ENCODE peak calls at places on chromosomes 11 and 22, in six cellular contexts. G is GM12878, I is K562, U is H1, R is GM12892, T is HepG2. H is an unnamed sample.

GRCh38 chr11:132876301-132877071 is 655.8 kb downstream of the OPCML start:
- DNase-seq in G (no peak), I (no peak), U (no peak), R (no peak), T (no peak), H (no peak)

GRCh38 chr11:28697920-28698827 is 590.0 kb downstream of the METTL15 start:
- DNase-seq in G (no peak), I (peak), U (peak), R (no peak), T (peak), H (peak)

GRCh38 chr11:118996926-118997626 is 862 bp upstream of the CENATAC start:
- DNase-seq in G (peak), I (peak), U (no peak), R (no peak), T (peak), H (peak)

GRCh38 chr11:68843703-68844312 is 2.1 kb upstream of the CPT1A start:
- DNase-seq in G (no peak), I (no peak), U (peak), R (peak), T (peak), H (peak)

GRCh38 chr11:34624069-34624468 is 3.2 kb downstream of the EHF start:
- DNase-seq in G (peak), I (no peak), U (no peak), R (no peak), T (no peak), H (no peak)

GRCh38 chr11:40987895-40988435 is 471.5 kb downstream of the LRRC4C start:
- DNase-seq in G (no peak), I (no peak), U (no peak), R (no peak), T (no peak), H (no peak)

GRCh38 chr11:48005878-48006277 is 25.5 kb downstream of the PTPRJ start:
- DNase-seq in G (no peak), I (no peak), U (no peak), R (no peak), T (no peak), H (no peak)

GRCh38 chr22:37121887-37122591 is 12.5 kb upstream of the TMPRSS6 start:
- DNase-seq in G (peak), I (no peak), U (no peak), R (peak), T (peak), H (peak)

GRCh38 chr11:7384691-7385090 is 100.6 kb upstream of the OLFML1 start:
- DNase-seq in G (no peak), I (no peak), U (no peak), R (no peak), T (no peak), H (no peak)

GRCh38 chr11:129729823-129730222 is 85.8 kb upstream of the TMEM45B start:
- DNase-seq in G (no peak), I (no peak), U (no peak), R (no peak), T (no peak), H (no peak)

GRCh38 chr11:95507794-95508193 is 276.8 kb upstream of the SESN3 start:
- DNase-seq in G (no peak), I (peak), U (no peak), R (no peak), T (no peak), H (no peak)

GRCh38 chr11:69644962-69645675 is 4.2 kb downstream of the CCND1 start:
- DNase-seq in G (no peak), I (no peak), U (no peak), R (no peak), T (no peak), H (no peak)

GRCh38 chr11:57348052-57348451 is 9.9 kb downstream of the P2RX3 start:
- DNase-seq in G (no peak), I (no peak), U (no peak), R (no peak), T (no peak), H (no peak)

GRCh38 chr11:86706341-86707131 is 34.1 kb upstream of the ME3 start:
- DNase-seq in G (no peak), I (no peak), U (no peak), R (no peak), T (peak), H (no peak)

GRCh38 chr22:40509401-40510134 is 127.0 kb downstream of the MRTFA start:
- DNase-seq in G (no peak), I (no peak), U (no peak), R (no peak), T (no peak), H (no peak)

GRCh38 chr22:45129703-45130524 is 33.8 kb upstream of the NUP50 start:
- DNase-seq in G (no peak), I (no peak), U (no peak), R (no peak), T (no peak), H (no peak)

GRCh38 chr11:110525883-110526282 is 96.1 kb downstream of the FDX1 start:
- DNase-seq in G (peak), I (no peak), U (no peak), R (no peak), T (no peak), H (no peak)

GRCh38 chr11:86740628-86741488 is 59.5 kb upstream of the PRSS23 start:
- DNase-seq in G (no peak), I (peak), U (peak), R (no peak), T (peak), H (no peak)

GRCh38 chr11:62146476-62147200 is 22.8 kb downstream of the INCENP start:
- DNase-seq in G (no peak), I (no peak), U (no peak), R (no peak), T (no peak), H (no peak)

GRCh38 chr11:61549177-61549576 is 31.7 kb downstream of the SYT7 start:
- DNase-seq in G (no peak), I (no peak), U (no peak), R (no peak), T (no peak), H (no peak)

GRCh38 chr22:48756146-48757111 is 1071.2 kb downstream of the BRD1 start:
- DNase-seq in G (no peak), I (no peak), U (no peak), R (no peak), T (no peak), H (no peak)

GRCh38 chr11:111871693-111872161 is 346 bp upstream of the ALG9 start:
- DNase-seq in G (no peak), I (no peak), U (no peak), R (no peak), T (no peak), H (no peak)

GRCh38 chr11:4697583-4697982 is at the start of gene OR51E2:
- DNase-seq in G (no peak), I (no peak), U (peak), R (no peak), T (no peak), H (no peak)

GRCh38 chr22:44971651-44972362 is 38.0 kb downstream of the PHF21B start:
- DNase-seq in G (no peak), I (no peak), U (no peak), R (no peak), T (no peak), H (no peak)

GRCh38 chr11:13140873-13141655 is 131.9 kb downstream of the RASSF10 start:
- DNase-seq in G (no peak), I (no peak), U (no peak), R (no peak), T (peak), H (no peak)

GRCh38 chr11:20360650-20361049 is 2.9 kb upstream of the HTATIP2 start:
- DNase-seq in G (peak), I (no peak), U (no peak), R (no peak), T (peak), H (no peak)

GRCh38 chr22:48658246-48658645 is 1169.4 kb downstream of the BRD1 start:
- DNase-seq in G (no peak), I (no peak), U (no peak), R (no peak), T (no peak), H (no peak)

GRCh38 chr11:36463781-36464180 is 46.3 kb downstream of the TRAF6 start:
- DNase-seq in G (no peak), I (no peak), U (no peak), R (no peak), T (no peak), H (no peak)

GRCh38 chr11:95918720-95919119 is 5.2 kb downstream of the MTMR2 start:
- DNase-seq in G (no peak), I (no peak), U (no peak), R (no peak), T (no peak), H (no peak)

GRCh38 chr11:1478011-1478410 is 8.6 kb downstream of the MOB2 start:
- DNase-seq in G (no peak), I (no peak), U (no peak), R (no peak), T (no peak), H (no peak)

DNA sequence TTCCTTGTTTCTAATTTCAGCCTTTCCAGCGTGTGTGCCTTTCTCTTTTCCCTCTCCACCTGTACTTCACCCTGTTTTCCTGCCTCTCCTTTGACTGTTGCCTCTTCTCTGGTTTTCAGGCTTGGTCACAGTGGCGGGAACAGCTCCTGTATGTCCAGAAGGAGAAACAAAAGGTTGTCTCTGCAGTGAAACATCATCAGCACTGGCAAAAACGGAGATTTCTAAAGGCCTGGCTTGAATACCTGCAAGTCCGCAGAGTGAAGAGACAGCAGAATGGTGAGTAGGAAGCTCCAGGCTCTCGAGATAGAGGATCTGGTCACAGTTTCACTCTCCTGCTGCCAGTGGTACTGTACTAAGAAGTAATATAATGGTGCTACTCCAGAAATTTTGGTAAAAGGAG is 76.6 kb downstream of the SFI1 start:
- DNase-seq in G (no peak), I (no peak), U (no peak), R (no peak), T (no peak), H (no peak)
- TF ChIP-seq TAF1 in G (no peak), I (no peak), U (no peak), R (no peak), T (no peak), H (no peak)

GRCh38 chr22:26602127-26602526 is 12.2 kb upstream of the TPST2 start:
- DNase-seq in G (no peak), I (no peak), U (no peak), R (no peak), T (no peak), H (no peak)
- TF ChIP-seq POLR2A in G (no peak), I (no peak), U (no peak), R (no peak), T (no peak), H (no peak)

DNA sequence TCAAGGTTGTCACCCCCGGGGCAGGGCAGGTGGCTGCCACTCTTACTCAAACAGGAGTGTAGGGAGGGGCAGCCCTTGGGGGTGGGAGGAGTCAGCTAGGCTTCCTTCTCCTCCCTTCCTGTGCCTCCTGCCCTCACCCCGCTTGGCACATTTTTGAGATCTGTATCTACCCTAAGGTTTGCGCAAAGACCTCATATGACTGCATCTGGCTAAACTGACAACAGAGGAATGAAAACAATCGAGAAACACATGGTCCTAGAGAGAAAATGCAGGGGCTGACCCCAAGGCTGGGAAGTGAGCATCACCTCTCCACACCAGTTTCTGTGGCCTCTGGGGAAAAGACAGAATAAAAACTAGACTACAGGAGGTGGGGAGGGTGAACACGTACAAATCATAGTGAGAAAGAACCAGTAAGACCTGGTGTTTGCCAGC is 28.1 kb downstream of the IGSF9B start:
- DNase-seq in G (no peak), I (no peak), U (no peak), R (no peak), T (no peak), H (no peak)
- TF ChIP-seq TAF1 in G (no peak), I (no peak), U (no peak), R (no peak), T (no peak), H (no peak)

DNA sequence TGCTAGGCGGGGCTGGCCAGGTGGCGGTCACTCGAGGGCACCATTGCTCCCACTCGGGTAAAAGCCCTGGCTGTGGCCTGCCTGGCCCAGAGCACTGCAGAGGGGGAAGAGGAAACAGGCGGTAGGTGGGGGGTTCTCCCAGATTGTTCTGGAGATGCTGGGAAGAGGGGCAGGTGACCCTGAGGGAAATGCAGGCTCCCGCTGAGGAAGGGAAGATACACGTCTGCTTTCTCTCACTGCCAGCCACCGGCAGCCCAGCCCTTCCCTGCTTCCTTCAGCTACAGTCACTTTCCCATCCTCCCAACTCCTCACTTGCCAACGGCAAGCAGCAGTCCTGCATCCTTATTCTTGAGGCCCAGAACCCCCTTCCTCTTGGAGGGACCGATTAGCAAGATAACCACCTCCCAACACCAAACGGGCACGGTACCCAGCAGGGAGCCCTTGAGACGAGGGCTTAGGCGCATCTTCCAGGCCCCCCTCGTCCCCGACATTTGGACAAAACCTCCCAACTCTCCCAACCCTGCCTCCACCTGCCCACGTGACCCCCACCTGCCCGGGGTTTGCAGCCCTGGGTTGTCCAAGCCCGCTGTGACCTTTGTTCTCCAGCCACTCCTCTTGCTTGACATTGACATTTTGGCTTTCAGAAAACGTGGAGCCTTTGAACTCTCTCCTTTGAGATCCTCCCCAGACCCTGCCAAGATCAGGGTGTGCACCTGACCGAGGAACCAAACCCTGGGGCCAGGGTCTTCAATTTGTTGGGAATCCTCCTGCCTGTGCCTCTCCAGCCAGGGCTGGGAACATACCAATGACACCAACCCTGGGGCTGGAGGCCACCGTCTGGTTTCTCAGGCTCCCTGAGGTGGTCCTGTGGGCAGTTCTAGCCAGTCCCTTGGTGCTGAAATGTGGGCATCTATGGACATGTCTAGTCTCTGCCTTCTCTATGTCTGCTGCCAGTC is 48.8 kb upstream of the TTLL12 start:
- DNase-seq in G (no peak), I (no peak), U (no peak), R (no peak), T (no peak), H (no peak)
- TF ChIP-seq POLR2A in G (no peak), I (no peak), U (no peak), R (no peak), T (no peak), H (no peak)

GRCh38 chr11:73265853-73266643 is 6.1 kb upstream of the P2RY6 start:
- DNase-seq in G (no peak), I (no peak), U (no peak), R (no peak), T (no peak), H (no peak)
- TF ChIP-seq TAF1 in G (no peak), I (no peak), U (no peak), R (no peak), T (no peak), H (no peak)

GRCh38 chr22:20020533-20021195 is at the start of gene TANGO2:
- DNase-seq in G (peak), I (peak), U (peak), R (peak), T (peak), H (peak)
- TF ChIP-seq POLR2A in G (peak), I (no peak), U (peak), R (peak), T (peak), H (peak)

GRCh38 chr22:22387386-22387736 is 121.2 kb downstream of the ZNF280B start:
- DNase-seq in G (no peak), I (no peak), U (no peak), R (no peak), T (no peak), H (no peak)

GRCh38 chr22:22388055-22388454 is 120.5 kb downstream of the ZNF280B start:
- DNase-seq in G (no peak), I (no peak), U (no peak), R (no peak), T (no peak), H (no peak)

GRCh38 chr22:22388494-22388893 is 120.0 kb downstream of the ZNF280B start:
- DNase-seq in G (no peak), I (no peak), U (no peak), R (no peak), T (no peak), H (no peak)

GRCh38 chr22:22384668-22385244 is 123.8 kb downstream of the ZNF280B start:
- DNase-seq in G (no peak), I (no peak), U (no peak), R (no peak), T (no peak), H (no peak)

DNA sequence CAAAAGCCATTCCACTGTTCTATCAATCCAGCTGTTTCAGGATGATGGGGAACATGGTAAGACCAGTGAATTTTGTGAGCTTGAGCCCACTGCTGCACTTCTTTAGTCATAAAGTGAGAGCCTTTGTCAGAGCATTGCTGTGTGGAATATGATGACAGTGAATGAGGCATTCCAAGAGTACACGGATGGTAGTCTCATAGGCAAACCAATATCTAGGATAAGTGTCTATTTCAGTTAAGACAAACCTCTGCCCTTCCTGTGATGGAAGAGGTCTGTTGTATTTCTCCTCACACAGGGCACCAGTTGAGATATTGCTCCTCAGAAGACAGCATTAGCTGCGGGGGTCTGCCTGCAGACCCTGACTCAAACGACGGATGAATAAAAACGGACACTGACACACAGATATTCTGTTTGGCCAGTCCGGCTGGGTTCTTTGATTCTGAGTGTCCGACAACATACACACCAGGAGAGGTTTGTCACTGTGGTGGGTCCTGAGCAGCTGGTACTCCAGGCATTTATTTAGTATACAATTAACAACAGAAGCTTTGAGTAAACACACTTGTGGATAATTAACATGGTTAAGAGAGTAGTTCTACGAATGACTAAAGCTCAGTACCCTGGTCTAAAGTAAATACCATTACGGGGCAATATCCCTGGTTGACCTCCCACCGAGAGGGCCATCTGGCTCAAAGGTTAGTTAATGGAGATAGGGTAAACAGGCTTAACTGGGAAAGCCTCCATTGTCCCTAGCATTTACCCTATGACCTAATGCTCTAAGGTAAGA is 121.7 kb downstream of the ZNF280B start:
- DNase-seq in G (no peak), I (no peak), U (no peak), R (no peak), T (peak), H (no peak)
- TF ChIP-seq TAF1 in G (no peak), I (no peak), U (no peak), R (no peak), T (no peak), H (no peak)

GRCh38 chr11:15027011-15027410 is 46.4 kb upstream of the CALCB start:
- DNase-seq in G (no peak), I (no peak), U (no peak), R (no peak), T (no peak), H (no peak)
- TF ChIP-seq POLR2A in G (no peak), I (no peak), U (no peak), R (no peak), T (no peak), H (no peak)

H was measured in GM12891.